ENCODE peak calls at places on chromosomes 7 and 10, in six cellular contexts. K, Z, O, N, I and J are unnamed samples.

GRCh38 chr10:125756853-125757487 is 18.7 kb downstream of the MMP21 start:
- DNase-seq in N (no peak), I (no peak), O (no peak), Z (no peak), K (no peak), J (no peak)

GRCh38 chr7:80039255-80039884 is 95.3 kb upstream of the GNAI1 start:
- DNase-seq in K (no peak), O (no peak), Z (peak), N (no peak), I (no peak), J (peak)

GRCh38 chr10:112279482-112279881 is 3.7 kb upstream of the TECTB start:
- DNase-seq in Z (no peak), I (no peak), O (no peak), K (no peak), N (no peak), J (no peak)

GRCh38 chr7:92478095-92478494 is 349 bp upstream of the ERVW-1 start:
- DNase-seq in O (no peak), I (peak), K (no peak), Z (no peak), N (no peak), J (no peak)

GRCh38 chr7:69364814-69365587 is 233.3 kb upstream of the AUTS2 start:
- DNase-seq in I (no peak), O (no peak), K (no peak), Z (no peak), N (no peak), J (no peak)

GRCh38 chr7:47535033-47535703 is 46.7 kb downstream of the TNS3 start:
- DNase-seq in I (peak), N (peak), K (no peak), O (no peak), Z (peak), J (peak)

GRCh38 chr7:34755008-34755407 is 97.0 kb downstream of the NPSR1 start:
- DNase-seq in Z (no peak), K (no peak), N (no peak), I (no peak), O (no peak), J (no peak)

GRCh38 chr10:4354382-4354812 is 471.6 kb upstream of the AKR1E2 start:
- DNase-seq in Z (peak), I (peak), N (no peak), O (no peak), K (no peak), J (peak)

GRCh38 chr7:95427123-95427522 is 7.7 kb downstream of the PON2 start:
- DNase-seq in K (no peak), N (no peak), I (no peak), Z (no peak), O (no peak), J (no peak)

GRCh38 chr10:116891208-116891607 is 41.9 kb downstream of the ENO4 start:
- DNase-seq in I (no peak), Z (peak), K (no peak), O (no peak), N (no peak), J (peak)

GRCh38 chr7:64098-64521 is 128.3 kb upstream of the FAM20C start:
- DNase-seq in O (no peak), Z (peak), K (peak), N (peak), I (peak), J (peak)

GRCh38 chr10:124049484-124049883 is 43.9 kb downstream of the CHST15 start:
- DNase-seq in N (no peak), Z (no peak), O (no peak), I (no peak), K (no peak), J (peak)

GRCh38 chr7:75866129-75866496 is 12.7 kb upstream of the RHBDD2 start:
- DNase-seq in K (no peak), I (no peak), Z (no peak), O (no peak), N (no peak), J (peak)

GRCh38 chr10:118776960-118777359 is 22.2 kb upstream of the CACUL1 start:
- DNase-seq in K (no peak), Z (no peak), N (no peak), I (no peak), O (no peak), J (no peak)

GRCh38 chr10:131084791-131085585 is 226.5 kb downstream of the TCERG1L start:
- DNase-seq in O (no peak), N (no peak), Z (no peak), I (no peak), K (no peak), J (no peak)

GRCh38 chr10:74151879-74152722 is 1.1 kb downstream of the ADK start:
- DNase-seq in I (no peak), N (no peak), K (no peak), Z (no peak), O (no peak), J (no peak)

GRCh38 chr10:97407211-97407951 is 6.2 kb upstream of the RRP12 start:
- DNase-seq in I (peak), Z (peak), O (no peak), N (peak), K (peak), J (peak)

GRCh38 chr7:108109216-108109908 is 20.8 kb downstream of the LAMB4 start:
- DNase-seq in O (no peak), K (no peak), N (no peak), Z (no peak), I (no peak), J (no peak)

GRCh38 chr7:51255536-51256243 is 60.9 kb downstream of the COBL start:
- DNase-seq in O (peak), Z (no peak), K (no peak), I (peak), N (no peak), J (no peak)

GRCh38 chr10:373015-373414 is 237.8 kb downstream of the ZMYND11 start:
- DNase-seq in O (no peak), K (no peak), N (no peak), I (no peak), Z (peak), J (peak)

GRCh38 chr10:115956225-115957009 is 316.6 kb downstream of the GFRA1 start:
- DNase-seq in N (no peak), O (no peak), K (no peak), I (no peak), Z (peak), J (peak)

GRCh38 chr7:94662548-94662947 is 6.6 kb upstream of the SGCE start:
- DNase-seq in I (no peak), O (no peak), N (no peak), Z (no peak), K (no peak), J (no peak)

GRCh38 chr7:101950450-101951119 is 133.2 kb downstream of the CUX1 start:
- DNase-seq in I (peak), K (no peak), O (no peak), N (no peak), Z (peak), J (peak)

GRCh38 chr10:36073796-36074345 is 431.8 kb upstream of the FZD8 start:
- DNase-seq in I (peak), O (no peak), K (no peak), N (no peak), Z (no peak), J (no peak)

GRCh38 chr10:99709480-99710229 is 22.3 kb downstream of the COX15 start:
- DNase-seq in N (no peak), O (no peak), I (no peak), Z (peak), K (peak), J (peak)

GRCh38 chr10:132880148-132880981 is 62.0 kb downstream of the CFAP46 start:
- DNase-seq in Z (no peak), N (no peak), O (no peak), I (no peak), K (peak), J (no peak)

GRCh38 chr10:74117738-74118137 is 32.9 kb downstream of the AP3M1 start:
- DNase-seq in K (no peak), Z (no peak), I (no peak), O (no peak), N (no peak), J (no peak)

GRCh38 chr7:96670338-96671289 is 39.0 kb downstream of the SEM1 start:
- DNase-seq in K (no peak), Z (no peak), O (no peak), N (no peak), I (no peak), J (no peak)

GRCh38 chr10:48470893-48471805 is 133.7 kb downstream of the ARHGAP22 start:
- DNase-seq in K (peak), Z (peak), I (no peak), O (no peak), N (no peak), J (peak)

GRCh38 chr10:92844746-92845145 is 3.6 kb upstream of the EXOC6 start:
- DNase-seq in K (no peak), O (no peak), Z (peak), N (no peak), I (no peak), J (no peak)

GRCh38 chr10:69389827-69390490 is 26.8 kb downstream of the TACR2 start:
- DNase-seq in Z (peak), I (no peak), O (no peak), N (no peak), K (peak), J (no peak)

GRCh38 chr7:142796001-142796500 is 25.3 kb downstream of the PRSS2 start:
- DNase-seq in K (peak), I (no peak), O (no peak), Z (no peak), N (no peak), J (no peak)
- H4K8ac ChIP-seq in K (no peak), I (no peak), O (peak), Z (no peak), N (no peak), J (no peak)

GRCh38 chr10:114642729-114643128 is 15.3 kb downstream of the ABLIM1 start:
- DNase-seq in N (no peak), O (no peak), I (no peak), K (no peak), Z (no peak), J (no peak)
- H2AFZ ChIP-seq in N (no peak), O (no peak), I (no peak), K (no peak), Z (no peak), J (no peak)

DNA sequence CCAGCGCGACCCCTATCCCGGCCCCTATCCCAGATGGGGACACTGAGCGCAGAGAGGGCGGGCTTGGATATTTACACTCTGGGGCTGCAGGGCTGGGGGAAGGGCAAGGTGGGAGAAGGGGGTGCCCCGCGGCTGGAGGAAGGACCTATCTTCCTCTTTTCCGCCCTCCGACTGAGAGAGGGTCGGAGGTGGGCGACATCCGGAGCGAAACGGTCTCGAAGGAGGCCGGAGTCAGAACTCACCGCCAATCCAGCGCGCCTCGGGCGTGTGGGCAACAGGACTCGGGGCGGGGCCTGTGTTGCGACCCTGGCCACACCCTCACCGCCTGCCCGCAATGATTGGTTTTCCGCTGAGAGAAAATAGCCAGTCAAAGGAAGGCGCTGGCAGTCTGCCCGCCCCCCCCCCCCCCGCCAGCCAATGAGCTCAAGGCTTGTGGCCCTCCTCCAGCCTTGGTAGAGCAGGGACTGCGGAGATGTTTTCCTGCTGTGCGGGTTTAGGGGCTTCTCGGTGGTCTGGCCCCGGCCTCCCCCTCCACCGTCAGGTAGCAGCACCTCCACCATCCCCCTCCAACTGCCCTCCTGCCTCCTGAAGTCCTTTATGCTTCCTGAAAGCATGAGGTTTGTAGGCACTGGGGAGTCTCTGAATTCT is at the start of gene METTL27:
- DNase-seq in N (peak), I (peak), K (peak), Z (peak), O (peak), J (peak)
- H4K8ac ChIP-seq in N (peak), I (peak), K (no peak), Z (peak), O (peak), J (peak)

GRCh38 chr7:143013897-143014296 is 13.0 kb downstream of the OR9A2 start:
- DNase-seq in I (no peak), Z (peak), N (no peak), O (no peak), K (no peak), J (peak)
- H2AFZ ChIP-seq in I (no peak), Z (no peak), N (no peak), O (no peak), K (no peak), J (no peak)